ENCODE peak calls at places on chromosomes 3 and 15, in eight cellular contexts. Y is NCI-H446, J is HT-29, I is left ventricle myocardium inferior, B is GM10248, U is GOT3, E is astrocyte of the cerebellum, M is foreskin fibroblast. N is an unnamed sample.

GRCh38 chr3:32297366-32297765 is 58.9 kb downstream of the CMTM8 start:
- DNase-seq in E (no peak), U (no peak), I (no peak), J (no peak), B (no peak), M (no peak), Y (no peak), N (no peak)

GRCh38 chr3:188421836-188422540 is 268.0 kb downstream of the LPP start:
- DNase-seq in U (no peak), J (no peak), I (no peak), E (no peak), M (no peak), Y (peak; percentile 47), B (peak; percentile 27), N (no peak)

GRCh38 chr15:82543155-82543554 is 2.9 kb upstream of the RPS17 start:
- DNase-seq in M (peak; percentile 52), I (no peak), J (no peak), Y (no peak), U (no peak), B (no peak), E (peak; percentile 95), N (no peak)

GRCh38 chr3:882526-882925 is 210.3 kb upstream of the CNTN6 start:
- DNase-seq in M (no peak), U (no peak), B (no peak), E (no peak), Y (no peak), I (no peak), J (no peak), N (peak; percentile 25)

GRCh38 chr3:125692361-125692760 is 97.1 kb upstream of the OSBPL11 start:
- DNase-seq in U (no peak), M (no peak), E (no peak), J (no peak), I (no peak), B (no peak), Y (no peak), N (no peak)

GRCh38 chr3:142319094-142319493 is 93.7 kb upstream of the GK5 start:
- DNase-seq in Y (no peak), M (peak; percentile 33), J (no peak), E (no peak), U (no peak), I (no peak), B (no peak), N (no peak)

GRCh38 chr15:25759421-25759820 is 103.7 kb downstream of the ATP10A start:
- DNase-seq in I (no peak), B (no peak), J (no peak), M (no peak), Y (no peak), E (no peak), U (no peak), N (no peak)

GRCh38 chr3:69288161-69288895 is 97.6 kb downstream of the FRMD4B start:
- DNase-seq in E (no peak), J (no peak), B (peak; percentile 34), M (no peak), Y (no peak), I (no peak), U (no peak), N (no peak)

GRCh38 chr15:44810237-44810636 is 73.9 kb downstream of the TRIM69 start:
- DNase-seq in E (no peak), B (no peak), M (no peak), I (no peak), Y (no peak), J (no peak), U (no peak), N (no peak)

GRCh38 chr15:37135225-37135624 is 34.9 kb upstream of the MEIS2 start:
- DNase-seq in M (no peak), J (peak; percentile 50), Y (peak; percentile 32), B (no peak), I (no peak), E (no peak), U (no peak), N (no peak)

GRCh38 chr3:10601131-10601856 is 95.9 kb upstream of the ATP2B2 start:
- DNase-seq in M (no peak), I (no peak), Y (no peak), J (no peak), U (peak; percentile 17), B (no peak), E (peak; percentile 87), N (no peak)

GRCh38 chr3:8884630-8885290 is 78.5 kb downstream of the RAD18 start:
- DNase-seq in M (no peak), Y (no peak), U (no peak), E (no peak), J (no peak), I (no peak), B (no peak), N (no peak)

GRCh38 chr3:8734137-8734878 is 706 bp downstream of the CAV3 start:
- DNase-seq in U (no peak), J (no peak), B (no peak), E (no peak), Y (no peak), I (no peak), M (no peak), N (no peak)

GRCh38 chr3:127803619-127804018 is 18.7 kb downstream of the MGLL start:
- DNase-seq in B (no peak), J (no peak), U (no peak), M (peak; percentile 96), I (no peak), Y (no peak), E (no peak), N (peak; percentile 96)

GRCh38 chr3:13085081-13085845 is 12.0 kb upstream of the IQSEC1 start:
- DNase-seq in U (no peak), J (no peak), I (no peak), Y (no peak), M (no peak), E (no peak), B (no peak), N (no peak)

GRCh38 chr15:87959658-87960057 is 296.9 kb downstream of the NTRK3 start:
- DNase-seq in U (no peak), M (no peak), Y (peak; percentile 24), B (no peak), E (no peak), J (no peak), I (no peak), N (no peak)

GRCh38 chr3:157958471-157958870 is 147.7 kb downstream of the SHOX2 start:
- DNase-seq in J (no peak), Y (no peak), I (no peak), E (no peak), M (no peak), B (no peak), U (no peak), N (peak; percentile 2)

GRCh38 chr3:190092250-190092649 is 28.4 kb downstream of the P3H2 start:
- DNase-seq in E (no peak), B (no peak), J (no peak), U (no peak), Y (no peak), I (no peak), M (peak; percentile 65), N (no peak)

GRCh38 chr3:120448707-120449650 is 1.8 kb downstream of the FSTL1 start:
- DNase-seq in B (no peak), I (no peak), U (no peak), Y (peak; percentile 48), E (peak; percentile 76), M (peak; percentile 79), J (no peak), N (peak; percentile 49)

GRCh38 chr3:149975919-149976318 is 5.2 kb upstream of the PFN2 start:
- DNase-seq in U (no peak), I (no peak), M (no peak), J (no peak), B (no peak), Y (no peak), E (no peak), N (no peak)